ENCODE peak calls at places on chromosome 12, in eight cellular contexts. One of them, this sample, is unnamed.

GRCh38 chr12:15801770-15802393 is 12.7 kb upstream of the EPS8 start:
- DNase-seq in left ventricle myocardium inferior: no peak
- DNase-seq in neural progenitor cell: no peak
- DNase-seq in gastrocnemius medialis: no peak
- DNase-seq in ovary: no peak
- DNase-seq in lung: no peak
- DNase-seq in RWPE2: no peak
- DNase-seq in CD8-positive, alpha-beta T cell: no peak
- DNase-seq in this sample: no peak

GRCh38 chr12:91182664-91183455 is at the start of gene DCN:
- DNase-seq in left ventricle myocardium inferior: no peak
- DNase-seq in neural progenitor cell: no peak
- DNase-seq in gastrocnemius medialis: no peak
- DNase-seq in ovary: no peak
- DNase-seq in lung: no peak
- DNase-seq in RWPE2: no peak
- DNase-seq in CD8-positive, alpha-beta T cell: no peak
- DNase-seq in this sample: no peak

GRCh38 chr12:12714276-12715001 is 2.7 kb upstream of the CDKN1B start:
- DNase-seq in left ventricle myocardium inferior: no peak
- DNase-seq in neural progenitor cell: peak
- DNase-seq in gastrocnemius medialis: peak
- DNase-seq in ovary: peak
- DNase-seq in lung: no peak
- DNase-seq in RWPE2: no peak
- DNase-seq in CD8-positive, alpha-beta T cell: no peak
- DNase-seq in this sample: no peak

GRCh38 chr12:21697829-21698630 is 40.4 kb upstream of the LDHB start:
- DNase-seq in left ventricle myocardium inferior: no peak
- DNase-seq in neural progenitor cell: peak
- DNase-seq in gastrocnemius medialis: no peak
- DNase-seq in ovary: no peak
- DNase-seq in lung: no peak
- DNase-seq in RWPE2: no peak
- DNase-seq in CD8-positive, alpha-beta T cell: no peak
- DNase-seq in this sample: no peak

GRCh38 chr12:94290353-94290752 is 142.0 kb downstream of the PLXNC1 start:
- DNase-seq in left ventricle myocardium inferior: no peak
- DNase-seq in neural progenitor cell: peak
- DNase-seq in gastrocnemius medialis: no peak
- DNase-seq in ovary: no peak
- DNase-seq in lung: no peak
- DNase-seq in RWPE2: no peak
- DNase-seq in CD8-positive, alpha-beta T cell: no peak
- DNase-seq in this sample: no peak

GRCh38 chr12:123705935-123706334 is 6.2 kb upstream of the ATP6V0A2 start:
- DNase-seq in left ventricle myocardium inferior: no peak
- DNase-seq in neural progenitor cell: no peak
- DNase-seq in gastrocnemius medialis: no peak
- DNase-seq in ovary: no peak
- DNase-seq in lung: no peak
- DNase-seq in RWPE2: peak
- DNase-seq in CD8-positive, alpha-beta T cell: no peak
- DNase-seq in this sample: no peak

GRCh38 chr12:55993454-55993853 is 3.6 kb upstream of the SUOX start:
- DNase-seq in left ventricle myocardium inferior: no peak
- DNase-seq in neural progenitor cell: no peak
- DNase-seq in gastrocnemius medialis: no peak
- DNase-seq in ovary: no peak
- DNase-seq in lung: no peak
- DNase-seq in RWPE2: no peak
- DNase-seq in CD8-positive, alpha-beta T cell: no peak
- DNase-seq in this sample: no peak

GRCh38 chr12:56257491-56258067 is 605 bp downstream of the ANKRD52 start:
- DNase-seq in left ventricle myocardium inferior: no peak
- DNase-seq in neural progenitor cell: peak
- DNase-seq in gastrocnemius medialis: peak
- DNase-seq in ovary: no peak
- DNase-seq in lung: no peak
- DNase-seq in RWPE2: no peak
- DNase-seq in CD8-positive, alpha-beta T cell: no peak
- DNase-seq in this sample: no peak

GRCh38 chr12:6701078-6701768 is 608 bp upstream of the PIANP start:
- DNase-seq in left ventricle myocardium inferior: no peak
- DNase-seq in neural progenitor cell: no peak
- DNase-seq in gastrocnemius medialis: no peak
- DNase-seq in ovary: no peak
- DNase-seq in lung: no peak
- DNase-seq in RWPE2: no peak
- DNase-seq in CD8-positive, alpha-beta T cell: no peak
- DNase-seq in this sample: no peak

GRCh38 chr12:50640321-50640939 is 123.5 kb upstream of the ATF1 start:
- DNase-seq in left ventricle myocardium inferior: no peak
- DNase-seq in neural progenitor cell: no peak
- DNase-seq in gastrocnemius medialis: no peak
- DNase-seq in ovary: no peak
- DNase-seq in lung: no peak
- DNase-seq in RWPE2: no peak
- DNase-seq in CD8-positive, alpha-beta T cell: no peak
- DNase-seq in this sample: no peak

GRCh38 chr12:16844875-16845274 is 238.9 kb upstream of the LMO3 start:
- DNase-seq in left ventricle myocardium inferior: no peak
- DNase-seq in neural progenitor cell: peak
- DNase-seq in gastrocnemius medialis: no peak
- DNase-seq in ovary: no peak
- DNase-seq in lung: no peak
- DNase-seq in RWPE2: no peak
- DNase-seq in CD8-positive, alpha-beta T cell: no peak
- DNase-seq in this sample: no peak

GRCh38 chr12:31370645-31371620 is 45.0 kb upstream of the SINHCAF start:
- DNase-seq in left ventricle myocardium inferior: no peak
- DNase-seq in neural progenitor cell: peak
- DNase-seq in gastrocnemius medialis: no peak
- DNase-seq in ovary: no peak
- DNase-seq in lung: no peak
- DNase-seq in RWPE2: no peak
- DNase-seq in CD8-positive, alpha-beta T cell: no peak
- DNase-seq in this sample: no peak

GRCh38 chr12:91811481-91812287 is 334.0 kb downstream of the BTG1 start:
- DNase-seq in left ventricle myocardium inferior: peak
- DNase-seq in neural progenitor cell: peak
- DNase-seq in gastrocnemius medialis: peak
- DNase-seq in ovary: peak
- DNase-seq in lung: peak
- DNase-seq in RWPE2: no peak
- DNase-seq in CD8-positive, alpha-beta T cell: peak
- DNase-seq in this sample: peak

GRCh38 chr12:26783791-26784379 is 49.1 kb downstream of the ITPR2 start:
- DNase-seq in left ventricle myocardium inferior: no peak
- DNase-seq in neural progenitor cell: no peak
- DNase-seq in gastrocnemius medialis: no peak
- DNase-seq in ovary: no peak
- DNase-seq in lung: no peak
- DNase-seq in RWPE2: no peak
- DNase-seq in CD8-positive, alpha-beta T cell: no peak
- DNase-seq in this sample: no peak
- H3K4me3 ChIP-seq in left ventricle myocardium inferior: no peak
- H3K4me3 ChIP-seq in neural progenitor cell: no peak
- H3K4me3 ChIP-seq in gastrocnemius medialis: no peak
- H3K4me3 ChIP-seq in ovary: no peak
- H3K4me3 ChIP-seq in lung: no peak
- H3K4me3 ChIP-seq in RWPE2: no peak
- H3K4me3 ChIP-seq in CD8-positive, alpha-beta T cell: no peak
- H3K4me3 ChIP-seq in this sample: no peak

GRCh38 chr12:119177056-119177325 is 1.7 kb upstream of the HSPB8 start:
- DNase-seq in left ventricle myocardium inferior: no peak
- DNase-seq in neural progenitor cell: no peak
- DNase-seq in gastrocnemius medialis: no peak
- DNase-seq in ovary: no peak
- DNase-seq in lung: no peak
- DNase-seq in RWPE2: no peak
- DNase-seq in CD8-positive, alpha-beta T cell: no peak
- DNase-seq in this sample: no peak
- H3K27ac ChIP-seq in left ventricle myocardium inferior: peak
- H3K27ac ChIP-seq in neural progenitor cell: no peak
- H3K27ac ChIP-seq in gastrocnemius medialis: peak
- H3K27ac ChIP-seq in ovary: no peak
- H3K27ac ChIP-seq in lung: no peak
- H3K27ac ChIP-seq in RWPE2: no peak
- H3K27ac ChIP-seq in CD8-positive, alpha-beta T cell: no peak
- H3K27ac ChIP-seq in this sample: peak

DNA sequence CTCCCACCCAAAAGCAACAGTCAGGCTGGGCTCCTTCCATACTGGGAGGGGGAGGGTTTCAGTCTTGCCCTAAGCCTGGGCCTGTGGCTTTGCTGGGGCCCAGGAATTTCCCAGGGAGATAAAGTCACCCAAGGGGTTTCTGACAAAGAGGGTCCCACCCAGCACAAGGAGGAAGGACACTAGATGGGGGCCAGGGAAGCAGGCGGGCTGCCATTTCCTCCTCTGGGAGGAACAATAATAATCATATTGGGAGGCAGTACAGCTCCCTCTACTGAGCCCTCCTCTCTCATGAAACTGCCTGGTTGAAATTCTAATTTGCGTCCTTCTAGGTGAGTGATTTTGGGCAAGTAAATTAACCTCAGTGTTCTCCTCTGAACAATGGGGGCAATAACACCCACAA is 7.9 kb downstream of the SLC8B1 start:
- DNase-seq in left ventricle myocardium inferior: no peak
- DNase-seq in neural progenitor cell: no peak
- DNase-seq in gastrocnemius medialis: no peak
- DNase-seq in ovary: no peak
- DNase-seq in lung: no peak
- DNase-seq in RWPE2: no peak
- DNase-seq in CD8-positive, alpha-beta T cell: no peak
- DNase-seq in this sample: no peak
- TF ChIP-seq CTCF in left ventricle myocardium inferior: peak
- TF ChIP-seq CTCF in neural progenitor cell: peak
- TF ChIP-seq CTCF in gastrocnemius medialis: no peak
- TF ChIP-seq CTCF in ovary: no peak
- TF ChIP-seq CTCF in lung: no peak
- TF ChIP-seq CTCF in RWPE2: no peak
- TF ChIP-seq CTCF in CD8-positive, alpha-beta T cell: no peak
- TF ChIP-seq CTCF in this sample: no peak

GRCh38 chr12:19852100-19852855 is 413.0 kb downstream of the AEBP2 start:
- DNase-seq in left ventricle myocardium inferior: no peak
- DNase-seq in neural progenitor cell: no peak
- DNase-seq in gastrocnemius medialis: no peak
- DNase-seq in ovary: no peak
- DNase-seq in lung: no peak
- DNase-seq in RWPE2: no peak
- DNase-seq in CD8-positive, alpha-beta T cell: no peak
- DNase-seq in this sample: no peak

GRCh38 chr12:19855876-19856275 is 416.6 kb downstream of the AEBP2 start:
- DNase-seq in left ventricle myocardium inferior: no peak
- DNase-seq in neural progenitor cell: no peak
- DNase-seq in gastrocnemius medialis: no peak
- DNase-seq in ovary: no peak
- DNase-seq in lung: no peak
- DNase-seq in RWPE2: no peak
- DNase-seq in CD8-positive, alpha-beta T cell: no peak
- DNase-seq in this sample: no peak

GRCh38 chr12:19856389-19856788 is 417.1 kb downstream of the AEBP2 start:
- DNase-seq in left ventricle myocardium inferior: no peak
- DNase-seq in neural progenitor cell: no peak
- DNase-seq in gastrocnemius medialis: no peak
- DNase-seq in ovary: no peak
- DNase-seq in lung: no peak
- DNase-seq in RWPE2: no peak
- DNase-seq in CD8-positive, alpha-beta T cell: no peak
- DNase-seq in this sample: no peak

GRCh38 chr12:19857197-19857596 is 417.9 kb downstream of the AEBP2 start:
- DNase-seq in left ventricle myocardium inferior: no peak
- DNase-seq in neural progenitor cell: no peak
- DNase-seq in gastrocnemius medialis: no peak
- DNase-seq in ovary: no peak
- DNase-seq in lung: no peak
- DNase-seq in RWPE2: no peak
- DNase-seq in CD8-positive, alpha-beta T cell: no peak
- DNase-seq in this sample: no peak
- H3K4me3 ChIP-seq in left ventricle myocardium inferior: peak
- H3K4me3 ChIP-seq in neural progenitor cell: no peak
- H3K4me3 ChIP-seq in gastrocnemius medialis: no peak
- H3K4me3 ChIP-seq in ovary: no peak
- H3K4me3 ChIP-seq in lung: no peak
- H3K4me3 ChIP-seq in RWPE2: no peak
- H3K4me3 ChIP-seq in CD8-positive, alpha-beta T cell: no peak
- H3K4me3 ChIP-seq in this sample: no peak

This sample was measured in psoas muscle.